ENCODE peak calls at places on chromosomes 12 and 14, in ten cellular contexts. C is CD8-positive, alpha-beta T cell; J is astrocyte of the cerebellum; T is endothelial cell; Y is transverse colon; V is MCF 10A; M is progenitor cell of endocrine pancreas; K is foreskin fibroblast; R is cardiac fibroblast; Z is lower lobe of right lung. G is an unnamed sample.

GRCh38 chr12:46318037-46318436 is 49.2 kb upstream of the SLC38A1 start:
- DNase-seq in V (no peak), Y (no peak), Z (no peak), M (no peak), T (no peak), R (no peak), C (no peak), J (no peak), K (no peak), G (no peak)

GRCh38 chr12:51905507-51906438 is 1.5 kb upstream of the ACVRL1 start:
- DNase-seq in C (no peak), J (no peak), T (no peak), Z (peak; percentile 81), R (peak; percentile 90), K (peak; percentile 73), Y (peak; percentile 78), V (peak; percentile 21), M (no peak), G (no peak)

GRCh38 chr14:59483360-59483759 is 848 bp downstream of the L3HYPDH start:
- DNase-seq in Z (no peak), C (no peak), T (no peak), K (peak; percentile 46), V (peak; percentile 50), Y (no peak), J (peak; percentile 52), R (peak; percentile 80), M (no peak), G (no peak)

GRCh38 chr14:69475194-69475818 is 9.2 kb upstream of the PLEKHD1 start:
- DNase-seq in M (no peak), Y (no peak), C (no peak), Z (no peak), J (no peak), V (peak; percentile 53), K (no peak), R (peak; percentile 38), T (no peak), G (no peak)

GRCh38 chr12:3421599-3421998 is 69.4 kb upstream of the PRMT8 start:
- DNase-seq in C (no peak), Z (no peak), J (no peak), V (no peak), T (no peak), Y (no peak), M (no peak), R (no peak), K (no peak), G (no peak)

GRCh38 chr14:36057452-36058142 is 118.9 kb downstream of the PTCSC3 start:
- DNase-seq in Z (no peak), T (no peak), M (no peak), V (peak; percentile 78), J (peak; percentile 37), K (no peak), Y (no peak), R (no peak), C (no peak), G (no peak)

GRCh38 chr12:130401703-130402102 is 64.0 kb downstream of the PIWIL1 start:
- DNase-seq in Y (no peak), C (no peak), R (no peak), T (no peak), Z (no peak), M (no peak), V (no peak), J (no peak), K (no peak), G (no peak)

GRCh38 chr14:99231850-99232401 is 40.1 kb downstream of the BCL11B start:
- DNase-seq in Y (no peak), T (peak; percentile 65), M (peak; percentile 48), J (no peak), V (no peak), Z (peak; percentile 23), K (no peak), C (no peak), R (no peak), G (peak; percentile 25)

GRCh38 chr12:104220931-104221330 is 5.4 kb downstream of the TXNRD1 start:
- DNase-seq in J (no peak), K (no peak), R (no peak), M (no peak), V (no peak), Z (no peak), T (no peak), Y (no peak), C (no peak), G (no peak)

GRCh38 chr12:93089805-93090569 is 160.9 kb upstream of the EEA1 start:
- DNase-seq in J (peak; percentile 33), Y (peak; percentile 28), C (no peak), Z (no peak), R (peak; percentile 92), K (peak; percentile 96), M (no peak), V (peak; percentile 88), T (no peak), G (no peak)

GRCh38 chr12:123106640-123107359 is 44.1 kb downstream of the PITPNM2 start:
- DNase-seq in C (peak; percentile 81), M (no peak), Z (peak; percentile 71), R (peak; percentile 21), K (no peak), Y (peak; percentile 30), T (no peak), V (peak; percentile 30), J (no peak), G (no peak)

GRCh38 chr12:25615119-25615518 is 62.0 kb upstream of the LMNTD1 start:
- DNase-seq in C (no peak), J (peak; percentile 45), T (no peak), K (peak; percentile 95), Z (no peak), M (no peak), R (peak; percentile 93), Y (no peak), V (peak; percentile 74), G (no peak)

GRCh38 chr12:48442191-48442828 is 30.0 kb upstream of the ANP32D start:
- DNase-seq in R (no peak), M (no peak), K (no peak), T (no peak), V (no peak), Z (no peak), Y (no peak), C (no peak), J (no peak), G (no peak)

GRCh38 chr14:101373690-101374295 is 187.5 kb upstream of the DIO3 start:
- DNase-seq in V (no peak), Z (no peak), K (no peak), R (no peak), C (no peak), Y (no peak), T (no peak), J (no peak), M (no peak), G (no peak)

GRCh38 chr12:110637869-110638441 is 24.0 kb downstream of the TCTN1 start:
- DNase-seq in V (no peak), M (no peak), R (no peak), J (no peak), C (no peak), Z (no peak), K (no peak), T (no peak), Y (no peak), G (no peak)

GRCh38 chr12:6834873-6835272 is 5.9 kb upstream of the GNB3 start:
- DNase-seq in M (no peak), C (no peak), T (no peak), K (no peak), V (no peak), J (no peak), Z (no peak), R (no peak), Y (no peak), G (no peak)

GRCh38 chr14:24721772-24722171 is 87.8 kb upstream of the GZMB start:
- DNase-seq in J (no peak), R (no peak), T (no peak), M (no peak), K (peak; percentile 2), V (no peak), Z (no peak), Y (no peak), C (no peak), G (no peak)

GRCh38 chr12:11513288-11513687 is 117.9 kb upstream of the PRB2 start:
- DNase-seq in T (peak; percentile 19), V (peak; percentile 38), Z (no peak), R (peak; percentile 18), C (no peak), J (no peak), Y (no peak), K (peak; percentile 0), M (no peak), G (no peak)

GRCh38 chr12:121956041-121956341 is 37.6 kb downstream of the CFAP251 start:
- DNase-seq in Z (no peak), T (no peak), M (no peak), C (no peak), Y (no peak), K (no peak), V (no peak), J (no peak), R (no peak), G (no peak)
- TF ChIP-seq CTCF in Z (peak; percentile 2), T (peak; percentile 27), M (peak; percentile 7), C (no peak), Y (no peak), K (no peak), V (no peak), J (no peak), R (no peak), G (no peak)

DNA sequence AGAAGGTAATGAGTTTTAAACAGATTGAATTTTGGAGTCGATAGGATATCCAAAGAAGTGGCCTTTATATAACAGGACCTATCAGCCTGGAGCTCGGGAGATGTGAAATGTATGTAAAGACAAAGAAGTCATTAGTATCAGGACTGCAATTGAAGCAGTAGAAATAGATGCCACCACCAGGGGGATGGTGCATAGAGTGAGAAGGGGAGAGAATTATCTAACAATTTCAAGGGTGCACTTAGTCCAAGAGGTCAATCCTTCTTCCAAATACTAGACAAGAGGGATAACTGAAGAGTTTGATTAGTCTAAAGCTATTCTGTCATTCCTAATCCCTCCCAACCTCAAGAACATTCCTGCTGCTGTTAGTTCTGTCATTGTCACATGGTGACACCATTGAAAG is 127.8 kb downstream of the CFAP54 start:
- DNase-seq in Z (no peak), J (no peak), Y (no peak), V (peak; percentile 11), M (no peak), C (no peak), K (no peak), T (no peak), R (peak; percentile 7), G (no peak)
- TF ChIP-seq CTCF in Z (no peak), J (peak; percentile 14), Y (no peak), V (no peak), M (peak; percentile 35), C (no peak), K (no peak), T (no peak), R (peak; percentile 19), G (peak; percentile 46)

DNA sequence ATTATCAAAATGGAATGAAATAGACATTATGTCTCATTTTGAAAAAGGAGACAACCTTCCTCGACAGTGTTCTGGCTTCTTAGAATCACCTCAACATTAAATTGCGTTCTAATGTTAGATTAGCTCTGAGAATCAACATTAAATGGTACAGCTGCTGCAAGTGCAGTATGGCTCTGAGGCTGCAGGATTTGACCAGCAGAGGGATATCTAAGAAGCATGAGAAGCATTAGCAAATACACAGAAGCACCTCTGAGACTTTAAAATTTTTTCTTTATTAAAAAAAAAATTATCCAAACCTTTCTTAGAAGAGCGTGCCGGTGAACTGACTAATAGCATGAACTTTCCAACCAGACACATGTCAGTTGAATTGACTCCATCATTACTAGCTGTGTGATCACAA is 253.4 kb upstream of the LRIG3 start:
- DNase-seq in C (no peak), V (no peak), R (peak; percentile 3), T (no peak), Z (no peak), Y (no peak), M (no peak), J (no peak), K (no peak), G (no peak)
- TF ChIP-seq CTCF in C (no peak), V (no peak), R (peak; percentile 8), T (no peak), Z (no peak), Y (no peak), M (peak; percentile 38), J (no peak), K (peak; percentile 36), G (peak; percentile 38)

GRCh38 chr12:31603546-31604009 is 12.6 kb upstream of the DENND5B start:
- DNase-seq in T (no peak), Z (no peak), Y (peak; percentile 39), V (no peak), C (no peak), R (no peak), M (no peak), K (no peak), J (no peak), G (no peak)
- TF ChIP-seq CTCF in T (no peak), Z (no peak), Y (no peak), V (no peak), C (no peak), R (no peak), M (no peak), K (no peak), J (no peak), G (no peak)